ENCODE peak calls at places on chromosomes 2 and 18, in four cellular contexts. F is colonic mucosa, R is psoas muscle, V is germinal center. P is an unnamed sample.

GRCh38 chr2:71562518-71562917 is 109.2 kb downstream of the DYSF start:
- DNase-seq in F (no peak), R (no peak), V (no peak), P (no peak)

GRCh38 chr2:101145406-101145805 is 5.8 kb downstream of the TBC1D8 start:
- DNase-seq in F (no peak), R (no peak), V (no peak), P (no peak)

GRCh38 chr2:155203187-155203586 is 504.7 kb downstream of the KCNJ3 start:
- DNase-seq in F (no peak), R (no peak), V (peak), P (no peak)

GRCh38 chr2:239273280-239274234 is 127.3 kb downstream of the HDAC4 start:
- DNase-seq in F (peak), R (peak), V (no peak), P (peak)

GRCh38 chr2:145751634-145752033 is 1231.7 kb upstream of the ZEB2 start:
- DNase-seq in F (no peak), R (no peak), V (peak), P (no peak)

GRCh38 chr2:24351981-24352380 is 8.4 kb downstream of the ITSN2 start:
- DNase-seq in F (no peak), R (no peak), V (no peak), P (no peak)

GRCh38 chr2:159982270-159982669 is 80.1 kb downstream of the PLA2R1 start:
- DNase-seq in F (no peak), R (peak), V (no peak), P (no peak)

GRCh38 chr2:31003717-31004116 is 134.5 kb downstream of the GALNT14 start:
- DNase-seq in F (no peak), R (no peak), V (no peak), P (no peak)

GRCh38 chr2:29323961-29324360 is 208.7 kb downstream of the CLIP4 start:
- DNase-seq in F (no peak), R (no peak), V (no peak), P (no peak)

GRCh38 chr18:48989304-48990284 is 38.8 kb upstream of the SMAD7 start:
- DNase-seq in F (no peak), R (no peak), V (no peak), P (no peak)

GRCh38 chr18:58386780-58387179 is 242.1 kb downstream of the ALPK2 start:
- DNase-seq in F (no peak), R (no peak), V (no peak), P (no peak)

GRCh38 chr18:52339891-52340371 is at the start of gene DCC:
- DNase-seq in F (peak), R (no peak), V (no peak), P (no peak)

GRCh38 chr2:205686231-205687017 is 4.1 kb downstream of the NRP2 start:
- DNase-seq in F (no peak), R (no peak), V (no peak), P (no peak)

GRCh38 chr2:99748344-99748743 is 258.5 kb upstream of the REV1 start:
- DNase-seq in F (no peak), R (no peak), V (no peak), P (no peak)

GRCh38 chr2:12613137-12613912 is 103.4 kb upstream of the TRIB2 start:
- DNase-seq in F (no peak), R (no peak), V (peak), P (no peak)

GRCh38 chr2:17245921-17246320 is 272.3 kb downstream of the RAD51AP2 start:
- DNase-seq in F (no peak), R (no peak), V (no peak), P (no peak)

GRCh38 chr2:159797468-159798375 is at the start of gene CD302:
- DNase-seq in F (peak), R (peak), V (peak), P (peak)

GRCh38 chr18:58541137-58541788 is 87.6 kb downstream of the ALPK2 start:
- DNase-seq in F (no peak), R (no peak), V (no peak), P (peak)